ENCODE peak calls at places on chromosomes 11 and 22, in seven cellular contexts. One of them, this sample, is unnamed. For H3K4me1, the result is how much of the 10 kb centered on the place peaks cover.

GRCh38 chr22:38657248-38657909 is 941 bp downstream of the CBY1 start:
- DNase-seq in lung: no peak
- DNase-seq in transverse colon: peak
- DNase-seq in fibroblast of lung: peak
- DNase-seq in neuronal stem cell: no peak
- DNase-seq in vagina: no peak
- DNase-seq in GM23248: peak
- DNase-seq in this sample: peak

GRCh38 chr11:73236205-73236765 is 18.2 kb downstream of the P2RY2 start:
- DNase-seq in lung: no peak
- DNase-seq in transverse colon: no peak
- DNase-seq in fibroblast of lung: no peak
- DNase-seq in neuronal stem cell: no peak
- DNase-seq in vagina: no peak
- DNase-seq in GM23248: no peak
- DNase-seq in this sample: no peak

GRCh38 chr11:118763038-118763437 is 27.9 kb downstream of the DDX6 start:
- DNase-seq in lung: no peak
- DNase-seq in transverse colon: no peak
- DNase-seq in fibroblast of lung: no peak
- DNase-seq in neuronal stem cell: no peak
- DNase-seq in vagina: no peak
- DNase-seq in GM23248: no peak
- DNase-seq in this sample: no peak

GRCh38 chr11:59429924-59430516 is 3.8 kb upstream of the OR5A2 start:
- DNase-seq in lung: peak
- DNase-seq in transverse colon: no peak
- DNase-seq in fibroblast of lung: peak
- DNase-seq in neuronal stem cell: peak
- DNase-seq in vagina: no peak
- DNase-seq in GM23248: peak
- DNase-seq in this sample: no peak

GRCh38 chr22:23305922-23306374 is 125.6 kb downstream of the BCR start:
- DNase-seq in lung: peak
- DNase-seq in transverse colon: peak
- DNase-seq in fibroblast of lung: peak
- DNase-seq in neuronal stem cell: no peak
- DNase-seq in vagina: no peak
- DNase-seq in GM23248: peak
- DNase-seq in this sample: no peak

GRCh38 chr22:23484651-23485050 is 95.4 kb downstream of the IGLL1 start:
- DNase-seq in lung: no peak
- DNase-seq in transverse colon: no peak
- DNase-seq in fibroblast of lung: no peak
- DNase-seq in neuronal stem cell: no peak
- DNase-seq in vagina: no peak
- DNase-seq in GM23248: no peak
- DNase-seq in this sample: no peak

GRCh38 chr11:125082611-125083311 is 19.7 kb downstream of the SLC37A2 start:
- DNase-seq in lung: no peak
- DNase-seq in transverse colon: no peak
- DNase-seq in fibroblast of lung: peak
- DNase-seq in neuronal stem cell: no peak
- DNase-seq in vagina: peak
- DNase-seq in GM23248: peak
- DNase-seq in this sample: no peak

GRCh38 chr11:106030609-106031008 is 8.6 kb upstream of the MSANTD4 start:
- DNase-seq in lung: no peak
- DNase-seq in transverse colon: no peak
- DNase-seq in fibroblast of lung: no peak
- DNase-seq in neuronal stem cell: no peak
- DNase-seq in vagina: no peak
- DNase-seq in GM23248: no peak
- DNase-seq in this sample: no peak

GRCh38 chr11:127965947-127966668 is 621.2 kb downstream of the ETS1 start:
- DNase-seq in lung: no peak
- DNase-seq in transverse colon: no peak
- DNase-seq in fibroblast of lung: peak
- DNase-seq in neuronal stem cell: no peak
- DNase-seq in vagina: no peak
- DNase-seq in GM23248: peak
- DNase-seq in this sample: no peak

GRCh38 chr11:33475999-33476398 is 218.8 kb downstream of the HIPK3 start:
- DNase-seq in lung: no peak
- DNase-seq in transverse colon: no peak
- DNase-seq in fibroblast of lung: peak
- DNase-seq in neuronal stem cell: no peak
- DNase-seq in vagina: no peak
- DNase-seq in GM23248: peak
- DNase-seq in this sample: no peak

GRCh38 chr11:117834838-117835443 is 10.4 kb upstream of the FXYD2 start:
- DNase-seq in lung: no peak
- DNase-seq in transverse colon: peak
- DNase-seq in fibroblast of lung: no peak
- DNase-seq in neuronal stem cell: no peak
- DNase-seq in vagina: no peak
- DNase-seq in GM23248: no peak
- DNase-seq in this sample: no peak

GRCh38 chr11:75592699-75593098 is 30.6 kb downstream of the SERPINH1 start:
- DNase-seq in lung: no peak
- DNase-seq in transverse colon: peak
- DNase-seq in fibroblast of lung: no peak
- DNase-seq in neuronal stem cell: no peak
- DNase-seq in vagina: no peak
- DNase-seq in GM23248: no peak
- DNase-seq in this sample: no peak

GRCh38 chr11:69066122-69067112 is 17.7 kb downstream of the TPCN2 start:
- DNase-seq in lung: no peak
- DNase-seq in transverse colon: no peak
- DNase-seq in fibroblast of lung: no peak
- DNase-seq in neuronal stem cell: no peak
- DNase-seq in vagina: no peak
- DNase-seq in GM23248: no peak
- DNase-seq in this sample: no peak

GRCh38 chr11:10493041-10493663 is 38.1 kb downstream of the AMPD3 start:
- DNase-seq in lung: peak
- DNase-seq in transverse colon: no peak
- DNase-seq in fibroblast of lung: no peak
- DNase-seq in neuronal stem cell: no peak
- DNase-seq in vagina: peak
- DNase-seq in GM23248: no peak
- DNase-seq in this sample: no peak

GRCh38 chr11:43924112-43924855 is 18.2 kb upstream of the C11orf96 start:
- DNase-seq in lung: no peak
- DNase-seq in transverse colon: no peak
- DNase-seq in fibroblast of lung: no peak
- DNase-seq in neuronal stem cell: no peak
- DNase-seq in vagina: no peak
- DNase-seq in GM23248: no peak
- DNase-seq in this sample: no peak

GRCh38 chr11:43922295-43922648 is 20.2 kb upstream of the C11orf96 start:
- DNase-seq in lung: no peak
- DNase-seq in transverse colon: no peak
- DNase-seq in fibroblast of lung: no peak
- DNase-seq in neuronal stem cell: no peak
- DNase-seq in vagina: no peak
- DNase-seq in GM23248: no peak
- DNase-seq in this sample: no peak

GRCh38 chr11:43922974-43923326 is 19.5 kb upstream of the C11orf96 start:
- DNase-seq in lung: no peak
- DNase-seq in transverse colon: no peak
- DNase-seq in fibroblast of lung: no peak
- DNase-seq in neuronal stem cell: no peak
- DNase-seq in vagina: no peak
- DNase-seq in GM23248: no peak
- DNase-seq in this sample: no peak

GRCh38 chr11:43925063-43925931 is 17.1 kb upstream of the C11orf96 start:
- DNase-seq in lung: no peak
- DNase-seq in transverse colon: no peak
- DNase-seq in fibroblast of lung: peak
- DNase-seq in neuronal stem cell: no peak
- DNase-seq in vagina: no peak
- DNase-seq in GM23248: no peak
- DNase-seq in this sample: no peak

DNA sequence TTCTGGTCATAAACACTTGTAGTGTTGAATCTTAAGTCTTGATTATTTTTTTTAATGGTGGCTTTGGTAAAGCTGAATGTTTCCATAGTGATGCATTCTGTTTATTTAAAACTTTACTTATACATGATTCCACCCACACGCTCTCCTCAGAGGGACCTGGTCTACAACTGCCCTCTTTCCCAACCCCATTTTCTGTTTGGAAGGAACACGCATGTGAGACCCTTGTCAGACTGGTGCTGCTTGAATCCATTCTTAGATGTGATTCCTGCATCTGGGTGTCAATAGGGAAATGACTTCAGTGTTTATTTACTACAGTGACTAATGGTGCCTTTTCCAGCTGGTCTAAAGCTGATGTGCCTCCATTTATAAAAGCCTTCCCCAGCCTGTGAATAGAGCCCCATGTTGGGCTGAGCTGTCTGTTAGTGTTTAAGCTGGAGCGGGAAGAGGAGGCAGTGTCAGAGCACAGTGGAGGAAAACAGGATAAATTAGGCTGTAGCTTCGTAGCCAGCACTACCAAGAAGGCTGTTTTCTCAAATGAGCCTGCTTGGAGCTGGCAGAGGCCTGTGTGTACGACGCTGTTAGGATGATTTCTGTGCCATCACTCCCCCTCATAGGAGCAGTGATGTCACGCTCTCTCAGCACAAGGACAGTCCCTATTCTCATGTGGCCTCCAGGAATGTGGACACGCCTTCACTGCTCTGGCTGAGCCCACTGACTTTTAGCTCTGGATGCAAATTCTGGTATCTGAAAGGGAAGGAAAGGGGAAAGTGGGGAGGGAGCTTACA is 18.9 kb upstream of the C11orf96 start:
- DNase-seq in lung: no peak
- DNase-seq in transverse colon: no peak
- DNase-seq in fibroblast of lung: peak
- DNase-seq in neuronal stem cell: no peak
- DNase-seq in vagina: no peak
- DNase-seq in GM23248: peak
- DNase-seq in this sample: no peak
- H3K4me1 ChIP-seq in lung: under half
- H3K4me1 ChIP-seq in transverse colon: under half
- H3K4me1 ChIP-seq in fibroblast of lung: under half
- H3K4me1 ChIP-seq in neuronal stem cell: under half
- H3K4me1 ChIP-seq in vagina: under half
- H3K4me1 ChIP-seq in GM23248: under half
- H3K4me1 ChIP-seq in this sample: under half

GRCh38 chr11:7574491-7575129 is 60.8 kb downstream of the PPFIBP2 start:
- DNase-seq in lung: no peak
- DNase-seq in transverse colon: no peak
- DNase-seq in fibroblast of lung: peak
- DNase-seq in neuronal stem cell: no peak
- DNase-seq in vagina: no peak
- DNase-seq in GM23248: no peak
- DNase-seq in this sample: no peak
- H3K4me1 ChIP-seq in lung: under half
- H3K4me1 ChIP-seq in transverse colon: half or more
- H3K4me1 ChIP-seq in fibroblast of lung: half or more
- H3K4me1 ChIP-seq in neuronal stem cell: under half
- H3K4me1 ChIP-seq in vagina: half or more
- H3K4me1 ChIP-seq in GM23248: half or more
- H3K4me1 ChIP-seq in this sample: under half

GRCh38 chr11:1297011-1297575 is 12.3 kb downstream of the TOLLIP start:
- DNase-seq in lung: no peak
- DNase-seq in transverse colon: no peak
- DNase-seq in fibroblast of lung: no peak
- DNase-seq in neuronal stem cell: no peak
- DNase-seq in vagina: no peak
- DNase-seq in GM23248: no peak
- DNase-seq in this sample: peak
- H3K4me1 ChIP-seq in lung: under half
- H3K4me1 ChIP-seq in transverse colon: under half
- H3K4me1 ChIP-seq in fibroblast of lung: under half
- H3K4me1 ChIP-seq in neuronal stem cell: under half
- H3K4me1 ChIP-seq in vagina: half or more
- H3K4me1 ChIP-seq in GM23248: under half
- H3K4me1 ChIP-seq in this sample: half or more

DNA sequence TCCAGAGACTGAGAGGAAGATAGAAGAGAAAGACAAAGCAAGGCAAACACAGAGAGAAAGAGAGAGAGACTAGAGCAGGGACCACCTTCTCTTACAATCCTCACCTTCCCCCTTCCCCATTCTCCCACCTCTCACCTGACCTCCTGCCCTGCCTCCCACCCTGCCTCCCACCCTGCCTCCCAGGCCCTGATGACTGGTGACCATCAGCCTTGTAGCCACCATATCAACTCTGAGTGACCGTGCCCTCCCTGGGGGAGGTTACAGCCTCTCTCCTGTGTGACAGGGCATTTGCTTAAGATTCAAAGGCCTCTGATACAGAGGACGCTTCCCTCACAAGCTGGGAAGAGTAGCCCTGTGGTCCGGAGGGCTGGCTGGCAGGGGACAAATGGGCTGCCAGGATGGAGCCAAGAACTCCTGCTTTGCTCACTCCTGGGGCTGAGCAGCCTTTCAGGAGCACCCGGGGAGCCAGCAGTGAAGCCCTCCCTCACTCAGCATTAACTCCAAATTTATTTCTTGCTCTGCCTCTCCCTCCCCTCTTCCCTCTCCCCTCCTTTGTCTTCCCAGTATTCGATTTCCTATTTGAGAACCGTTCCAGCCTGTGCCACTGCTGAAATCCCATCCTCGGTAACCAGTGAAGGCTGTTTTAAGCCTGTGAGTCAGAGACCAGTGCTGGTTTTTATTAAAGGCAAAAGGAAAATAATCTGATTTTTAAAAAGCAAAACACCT is 125.2 kb upstream of the SYT13 start:
- DNase-seq in lung: no peak
- DNase-seq in transverse colon: no peak
- DNase-seq in fibroblast of lung: peak
- DNase-seq in neuronal stem cell: no peak
- DNase-seq in vagina: no peak
- DNase-seq in GM23248: peak
- DNase-seq in this sample: no peak
- H3K4me1 ChIP-seq in lung: under half
- H3K4me1 ChIP-seq in transverse colon: under half
- H3K4me1 ChIP-seq in fibroblast of lung: under half
- H3K4me1 ChIP-seq in neuronal stem cell: under half
- H3K4me1 ChIP-seq in vagina: under half
- H3K4me1 ChIP-seq in GM23248: under half
- H3K4me1 ChIP-seq in this sample: under half

This sample was measured in right lobe of liver.